ENCODE peak calls at places on chromosomes 5 and 9, in nine cellular contexts. K, Y, C, G, A, V, O, Q and X are unnamed samples.

GRCh38 chr9:76109953-76110352 is 219.5 kb downstream of the PCSK5 start:
- DNase-seq in K (no peak), Y (no peak), C (no peak), G (no peak), A (no peak), V (no peak), O (no peak), Q (no peak), X (no peak)

GRCh38 chr9:131273791-131274673 is 2.3 kb downstream of the FAM78A start:
- DNase-seq in K (no peak), Y (no peak), C (no peak), G (no peak), A (no peak), V (no peak), O (no peak), Q (no peak), X (peak)

GRCh38 chr5:176862330-176862995 is 36.7 kb downstream of the HK3 start:
- DNase-seq in K (no peak), Y (no peak), C (no peak), G (no peak), A (no peak), V (no peak), O (no peak), Q (no peak), X (no peak)

GRCh38 chr5:60701317-60701988 is 1.5 kb upstream of the DEPDC1B start:
- DNase-seq in K (no peak), Y (no peak), C (no peak), G (no peak), A (no peak), V (no peak), O (no peak), Q (no peak), X (no peak)

GRCh38 chr5:979100-979817 is 29.3 kb upstream of the NKD2 start:
- DNase-seq in K (no peak), Y (no peak), C (no peak), G (no peak), A (no peak), V (no peak), O (no peak), Q (no peak), X (no peak)

GRCh38 chr5:106094128-106094726 is 1576.5 kb downstream of the EFNA5 start:
- DNase-seq in K (no peak), Y (no peak), C (peak), G (no peak), A (no peak), V (no peak), O (no peak), Q (peak), X (no peak)

GRCh38 chr5:396715-397032 is 46.3 kb upstream of the EXOC3 start:
- DNase-seq in K (no peak), Y (no peak), C (no peak), G (no peak), A (peak), V (no peak), O (no peak), Q (no peak), X (no peak)

GRCh38 chr5:175230299-175230698 is 213.7 kb downstream of the DRD1 start:
- DNase-seq in K (no peak), Y (no peak), C (no peak), G (no peak), A (no peak), V (no peak), O (no peak), Q (no peak), X (no peak)

GRCh38 chr9:91360551-91361293 is 996 bp downstream of the AUH start:
- DNase-seq in K (no peak), Y (no peak), C (no peak), G (no peak), A (no peak), V (no peak), O (no peak), Q (no peak), X (no peak)

GRCh38 chr9:34519321-34520020 is 3.3 kb downstream of the ENHO start:
- DNase-seq in K (no peak), Y (no peak), C (no peak), G (no peak), A (no peak), V (no peak), O (no peak), Q (no peak), X (no peak)

GRCh38 chr5:11524188-11524587 is 380.1 kb downstream of the CTNND2 start:
- DNase-seq in K (no peak), Y (no peak), C (no peak), G (no peak), A (no peak), V (no peak), O (no peak), Q (no peak), X (no peak)

GRCh38 chr9:74533253-74533652 is 36.1 kb downstream of the RORB start:
- DNase-seq in K (no peak), Y (no peak), C (no peak), G (no peak), A (no peak), V (no peak), O (no peak), Q (no peak), X (no peak)

GRCh38 chr9:83582026-83582425 is 40.9 kb upstream of the IDNK start:
- DNase-seq in K (no peak), Y (no peak), C (no peak), G (no peak), A (no peak), V (no peak), O (no peak), Q (no peak), X (no peak)

GRCh38 chr5:172918421-172919371 is 40.5 kb upstream of the RPL26L1 start:
- DNase-seq in K (no peak), Y (no peak), C (no peak), G (no peak), A (no peak), V (no peak), O (no peak), Q (no peak), X (no peak)

GRCh38 chr9:77170991-77171699 is 6.2 kb upstream of the VPS13A start:
- DNase-seq in K (no peak), Y (no peak), C (no peak), G (no peak), A (no peak), V (no peak), O (no peak), Q (no peak), X (no peak)